ENCODE peak calls at places on chromosomes 2 and 18, in seven cellular contexts. One of them, this sample, is unnamed.

GRCh38 chr2:152236191-152236925 is 60.8 kb upstream of the STAM2 start:
- DNase-seq in activated T-helper 1 cell treated with anti-CD3 and anti-CD28 coated beads, Interleukin-12 subunit alpha, Interleukin-12 subunit beta, Interleukin-2, Interleukin-4 antibody, amounts not matched to agents 30 ng/mL and 10 ng/mL and 1 ng/mL, durations not matched to agents 14 hours and 24 hours and 36 hours: no peak
- DNase-seq in omental fat pad: no peak
- DNase-seq in GM10248: no peak
- DNase-seq in endothelial cell: no peak
- DNase-seq in MM.1S: no peak
- DNase-seq in naive B cell: no peak
- DNase-seq in this sample: no peak

GRCh38 chr2:148874868-148875341 is at the start of gene KIF5C:
- DNase-seq in MM.1S: peak; percentile 84
- DNase-seq in endothelial cell: peak; percentile 89
- DNase-seq in activated T-helper 1 cell treated with anti-CD3 and anti-CD28 coated beads, Interleukin-12 subunit alpha, Interleukin-12 subunit beta, Interleukin-2, Interleukin-4 antibody, amounts not matched to agents 30 ng/mL and 10 ng/mL and 1 ng/mL, durations not matched to agents 14 hours and 24 hours and 36 hours: peak; percentile 77
- DNase-seq in omental fat pad: peak; percentile 48
- DNase-seq in GM10248: peak; percentile 94
- DNase-seq in naive B cell: peak; percentile 68
- DNase-seq in this sample: peak; percentile 99

GRCh38 chr2:85394256-85394655 is 15.9 kb downstream of the CAPG start:
- DNase-seq in GM10248: no peak
- DNase-seq in endothelial cell: no peak
- DNase-seq in activated T-helper 1 cell treated with anti-CD3 and anti-CD28 coated beads, Interleukin-12 subunit alpha, Interleukin-12 subunit beta, Interleukin-2, Interleukin-4 antibody, amounts not matched to agents 30 ng/mL and 10 ng/mL and 1 ng/mL, durations not matched to agents 14 hours and 24 hours and 36 hours: no peak
- DNase-seq in MM.1S: no peak
- DNase-seq in naive B cell: no peak
- DNase-seq in omental fat pad: no peak
- DNase-seq in this sample: no peak

GRCh38 chr2:106991866-106992265 is 105.9 kb upstream of the ST6GAL2 start:
- DNase-seq in omental fat pad: no peak
- DNase-seq in GM10248: no peak
- DNase-seq in naive B cell: no peak
- DNase-seq in MM.1S: no peak
- DNase-seq in endothelial cell: no peak
- DNase-seq in activated T-helper 1 cell treated with anti-CD3 and anti-CD28 coated beads, Interleukin-12 subunit alpha, Interleukin-12 subunit beta, Interleukin-2, Interleukin-4 antibody, amounts not matched to agents 30 ng/mL and 10 ng/mL and 1 ng/mL, durations not matched to agents 14 hours and 24 hours and 36 hours: no peak
- DNase-seq in this sample: no peak

GRCh38 chr2:29388071-29388470 is 272.9 kb downstream of the CLIP4 start:
- DNase-seq in activated T-helper 1 cell treated with anti-CD3 and anti-CD28 coated beads, Interleukin-12 subunit alpha, Interleukin-12 subunit beta, Interleukin-2, Interleukin-4 antibody, amounts not matched to agents 30 ng/mL and 10 ng/mL and 1 ng/mL, durations not matched to agents 14 hours and 24 hours and 36 hours: no peak
- DNase-seq in GM10248: no peak
- DNase-seq in naive B cell: no peak
- DNase-seq in omental fat pad: no peak
- DNase-seq in MM.1S: no peak
- DNase-seq in endothelial cell: no peak
- DNase-seq in this sample: no peak

GRCh38 chr18:50674307-50674706 is 114.4 kb downstream of the MAPK4 start:
- DNase-seq in MM.1S: no peak
- DNase-seq in GM10248: no peak
- DNase-seq in naive B cell: no peak
- DNase-seq in omental fat pad: no peak
- DNase-seq in activated T-helper 1 cell treated with anti-CD3 and anti-CD28 coated beads, Interleukin-12 subunit alpha, Interleukin-12 subunit beta, Interleukin-2, Interleukin-4 antibody, amounts not matched to agents 30 ng/mL and 10 ng/mL and 1 ng/mL, durations not matched to agents 14 hours and 24 hours and 36 hours: no peak
- DNase-seq in endothelial cell: no peak
- DNase-seq in this sample: peak; percentile 42

GRCh38 chr18:49618741-49619392 is 57.0 kb downstream of the LIPG start:
- DNase-seq in omental fat pad: no peak
- DNase-seq in MM.1S: no peak
- DNase-seq in naive B cell: no peak
- DNase-seq in activated T-helper 1 cell treated with anti-CD3 and anti-CD28 coated beads, Interleukin-12 subunit alpha, Interleukin-12 subunit beta, Interleukin-2, Interleukin-4 antibody, amounts not matched to agents 30 ng/mL and 10 ng/mL and 1 ng/mL, durations not matched to agents 14 hours and 24 hours and 36 hours: no peak
- DNase-seq in GM10248: no peak
- DNase-seq in endothelial cell: no peak
- DNase-seq in this sample: peak; percentile 30

GRCh38 chr2:237178396-237178795 is 92.7 kb downstream of the COPS8 start:
- DNase-seq in GM10248: no peak
- DNase-seq in endothelial cell: no peak
- DNase-seq in omental fat pad: no peak
- DNase-seq in MM.1S: no peak
- DNase-seq in naive B cell: no peak
- DNase-seq in activated T-helper 1 cell treated with anti-CD3 and anti-CD28 coated beads, Interleukin-12 subunit alpha, Interleukin-12 subunit beta, Interleukin-2, Interleukin-4 antibody, amounts not matched to agents 30 ng/mL and 10 ng/mL and 1 ng/mL, durations not matched to agents 14 hours and 24 hours and 36 hours: no peak
- DNase-seq in this sample: no peak

GRCh38 chr18:66813138-66813537 is 209.2 kb upstream of the CDH19 start:
- DNase-seq in endothelial cell: no peak
- DNase-seq in GM10248: no peak
- DNase-seq in activated T-helper 1 cell treated with anti-CD3 and anti-CD28 coated beads, Interleukin-12 subunit alpha, Interleukin-12 subunit beta, Interleukin-2, Interleukin-4 antibody, amounts not matched to agents 30 ng/mL and 10 ng/mL and 1 ng/mL, durations not matched to agents 14 hours and 24 hours and 36 hours: no peak
- DNase-seq in naive B cell: no peak
- DNase-seq in MM.1S: no peak
- DNase-seq in omental fat pad: no peak
- DNase-seq in this sample: no peak

GRCh38 chr2:222025891-222026271 is 272.9 kb downstream of the PAX3 start:
- DNase-seq in omental fat pad: no peak
- DNase-seq in activated T-helper 1 cell treated with anti-CD3 and anti-CD28 coated beads, Interleukin-12 subunit alpha, Interleukin-12 subunit beta, Interleukin-2, Interleukin-4 antibody, amounts not matched to agents 30 ng/mL and 10 ng/mL and 1 ng/mL, durations not matched to agents 14 hours and 24 hours and 36 hours: no peak
- DNase-seq in endothelial cell: no peak
- DNase-seq in MM.1S: no peak
- DNase-seq in GM10248: no peak
- DNase-seq in naive B cell: no peak
- DNase-seq in this sample: peak; percentile 72

GRCh38 chr18:78814321-78814720 is 165.3 kb upstream of the SALL3 start:
- DNase-seq in naive B cell: no peak
- DNase-seq in MM.1S: no peak
- DNase-seq in activated T-helper 1 cell treated with anti-CD3 and anti-CD28 coated beads, Interleukin-12 subunit alpha, Interleukin-12 subunit beta, Interleukin-2, Interleukin-4 antibody, amounts not matched to agents 30 ng/mL and 10 ng/mL and 1 ng/mL, durations not matched to agents 14 hours and 24 hours and 36 hours: no peak
- DNase-seq in GM10248: no peak
- DNase-seq in omental fat pad: no peak
- DNase-seq in endothelial cell: no peak
- DNase-seq in this sample: no peak

GRCh38 chr2:206442854-206443734 is at the start of gene ADAM23:
- DNase-seq in endothelial cell: peak; percentile 63
- DNase-seq in omental fat pad: no peak
- DNase-seq in naive B cell: peak; percentile 43
- DNase-seq in GM10248: peak; percentile 64
- DNase-seq in MM.1S: peak; percentile 78
- DNase-seq in activated T-helper 1 cell treated with anti-CD3 and anti-CD28 coated beads, Interleukin-12 subunit alpha, Interleukin-12 subunit beta, Interleukin-2, Interleukin-4 antibody, amounts not matched to agents 30 ng/mL and 10 ng/mL and 1 ng/mL, durations not matched to agents 14 hours and 24 hours and 36 hours: peak; percentile 26
- DNase-seq in this sample: peak; percentile 91

GRCh38 chr2:135792401-135793152 is 44.4 kb downstream of the LCT start:
- DNase-seq in GM10248: no peak
- DNase-seq in MM.1S: no peak
- DNase-seq in activated T-helper 1 cell treated with anti-CD3 and anti-CD28 coated beads, Interleukin-12 subunit alpha, Interleukin-12 subunit beta, Interleukin-2, Interleukin-4 antibody, amounts not matched to agents 30 ng/mL and 10 ng/mL and 1 ng/mL, durations not matched to agents 14 hours and 24 hours and 36 hours: no peak
- DNase-seq in omental fat pad: no peak
- DNase-seq in naive B cell: no peak
- DNase-seq in endothelial cell: no peak
- DNase-seq in this sample: no peak

GRCh38 chr18:34913837-34914755 is 127.1 kb upstream of the MAPRE2 start:
- DNase-seq in omental fat pad: no peak
- DNase-seq in MM.1S: no peak
- DNase-seq in naive B cell: no peak
- DNase-seq in endothelial cell: no peak
- DNase-seq in GM10248: no peak
- DNase-seq in activated T-helper 1 cell treated with anti-CD3 and anti-CD28 coated beads, Interleukin-12 subunit alpha, Interleukin-12 subunit beta, Interleukin-2, Interleukin-4 antibody, amounts not matched to agents 30 ng/mL and 10 ng/mL and 1 ng/mL, durations not matched to agents 14 hours and 24 hours and 36 hours: no peak
- DNase-seq in this sample: no peak

GRCh38 chr2:233486778-233487552 is 79.6 kb downstream of the USP40 start:
- DNase-seq in GM10248: no peak
- DNase-seq in naive B cell: no peak
- DNase-seq in MM.1S: no peak
- DNase-seq in endothelial cell: no peak
- DNase-seq in activated T-helper 1 cell treated with anti-CD3 and anti-CD28 coated beads, Interleukin-12 subunit alpha, Interleukin-12 subunit beta, Interleukin-2, Interleukin-4 antibody, amounts not matched to agents 30 ng/mL and 10 ng/mL and 1 ng/mL, durations not matched to agents 14 hours and 24 hours and 36 hours: no peak
- DNase-seq in omental fat pad: no peak
- DNase-seq in this sample: no peak

GRCh38 chr18:8121942-8122480 is 487.2 kb upstream of the RAB12 start:
- DNase-seq in GM10248: no peak
- DNase-seq in MM.1S: no peak
- DNase-seq in endothelial cell: no peak
- DNase-seq in activated T-helper 1 cell treated with anti-CD3 and anti-CD28 coated beads, Interleukin-12 subunit alpha, Interleukin-12 subunit beta, Interleukin-2, Interleukin-4 antibody, amounts not matched to agents 30 ng/mL and 10 ng/mL and 1 ng/mL, durations not matched to agents 14 hours and 24 hours and 36 hours: no peak
- DNase-seq in omental fat pad: no peak
- DNase-seq in naive B cell: no peak
- DNase-seq in this sample: peak; percentile 62

GRCh38 chr2:190467575-190468083 is 59.5 kb downstream of the MFSD6 start:
- DNase-seq in omental fat pad: no peak
- DNase-seq in endothelial cell: no peak
- DNase-seq in activated T-helper 1 cell treated with anti-CD3 and anti-CD28 coated beads, Interleukin-12 subunit alpha, Interleukin-12 subunit beta, Interleukin-2, Interleukin-4 antibody, amounts not matched to agents 30 ng/mL and 10 ng/mL and 1 ng/mL, durations not matched to agents 14 hours and 24 hours and 36 hours: no peak
- DNase-seq in MM.1S: no peak
- DNase-seq in GM10248: no peak
- DNase-seq in naive B cell: no peak
- DNase-seq in this sample: no peak

GRCh38 chr18:24270358-24270936 is 127.2 kb downstream of the OSBPL1A start:
- DNase-seq in MM.1S: no peak
- DNase-seq in activated T-helper 1 cell treated with anti-CD3 and anti-CD28 coated beads, Interleukin-12 subunit alpha, Interleukin-12 subunit beta, Interleukin-2, Interleukin-4 antibody, amounts not matched to agents 30 ng/mL and 10 ng/mL and 1 ng/mL, durations not matched to agents 14 hours and 24 hours and 36 hours: no peak
- DNase-seq in GM10248: no peak
- DNase-seq in endothelial cell: no peak
- DNase-seq in omental fat pad: no peak
- DNase-seq in naive B cell: no peak
- DNase-seq in this sample: no peak

GRCh38 chr2:12106440-12107080 is 360.1 kb downstream of the LPIN1 start:
- DNase-seq in endothelial cell: no peak
- DNase-seq in naive B cell: no peak
- DNase-seq in activated T-helper 1 cell treated with anti-CD3 and anti-CD28 coated beads, Interleukin-12 subunit alpha, Interleukin-12 subunit beta, Interleukin-2, Interleukin-4 antibody, amounts not matched to agents 30 ng/mL and 10 ng/mL and 1 ng/mL, durations not matched to agents 14 hours and 24 hours and 36 hours: no peak
- DNase-seq in omental fat pad: no peak
- DNase-seq in MM.1S: no peak
- DNase-seq in GM10248: peak; percentile 24
- DNase-seq in this sample: no peak

GRCh38 chr2:10810175-10811161 is 2.1 kb downstream of the PDIA6 start:
- DNase-seq in omental fat pad: no peak
- DNase-seq in activated T-helper 1 cell treated with anti-CD3 and anti-CD28 coated beads, Interleukin-12 subunit alpha, Interleukin-12 subunit beta, Interleukin-2, Interleukin-4 antibody, amounts not matched to agents 30 ng/mL and 10 ng/mL and 1 ng/mL, durations not matched to agents 14 hours and 24 hours and 36 hours: no peak
- DNase-seq in MM.1S: peak; percentile 30
- DNase-seq in endothelial cell: no peak
- DNase-seq in GM10248: no peak
- DNase-seq in naive B cell: peak; percentile 57
- DNase-seq in this sample: peak; percentile 32

GRCh38 chr2:61456070-61456745 is 14.7 kb downstream of the USP34 start:
- DNase-seq in omental fat pad: no peak
- DNase-seq in MM.1S: no peak
- DNase-seq in naive B cell: no peak
- DNase-seq in activated T-helper 1 cell treated with anti-CD3 and anti-CD28 coated beads, Interleukin-12 subunit alpha, Interleukin-12 subunit beta, Interleukin-2, Interleukin-4 antibody, amounts not matched to agents 30 ng/mL and 10 ng/mL and 1 ng/mL, durations not matched to agents 14 hours and 24 hours and 36 hours: no peak
- DNase-seq in GM10248: no peak
- DNase-seq in endothelial cell: no peak
- DNase-seq in this sample: peak; percentile 1

This sample was measured in endodermal cell.